ENCODE peak calls at places on chromosomes 1 and 21, in four cellular contexts. One of them, this sample, is unnamed. For H3K27me3, the result is how much of the 10 kb centered on the place peaks cover.

GRCh38 chr1:208149776-208150514 is 94.2 kb downstream of the PLXNA2 start:
- DNase-seq in H1: no peak
- DNase-seq in K562: no peak
- DNase-seq in HepG2: peak
- DNase-seq in this sample: no peak

GRCh38 chr1:52296345-52296744 is 69.7 kb downstream of the CC2D1B start:
- DNase-seq in HepG2: peak
- DNase-seq in K562: peak
- DNase-seq in H1: no peak
- DNase-seq in this sample: peak

GRCh38 chr1:246199086-246199485 is 308.0 kb downstream of the SMYD3 start:
- DNase-seq in H1: no peak
- DNase-seq in HepG2: no peak
- DNase-seq in K562: no peak
- DNase-seq in this sample: no peak

GRCh38 chr1:23475641-23476040 is 8.3 kb downstream of the ASAP3 start:
- DNase-seq in H1: no peak
- DNase-seq in K562: no peak
- DNase-seq in HepG2: no peak
- DNase-seq in this sample: no peak

GRCh38 chr1:27572679-27573426 is 31.1 kb downstream of the AHDC1 start:
- DNase-seq in HepG2: no peak
- DNase-seq in K562: peak
- DNase-seq in H1: no peak
- DNase-seq in this sample: no peak

GRCh38 chr1:206606867-206607266 is 5.4 kb downstream of the EIF2D start:
- DNase-seq in H1: no peak
- DNase-seq in HepG2: peak
- DNase-seq in K562: peak
- DNase-seq in this sample: no peak

GRCh38 chr1:8176279-8176678 is 141.6 kb upstream of the SLC45A1 start:
- DNase-seq in H1: no peak
- DNase-seq in K562: no peak
- DNase-seq in HepG2: no peak
- DNase-seq in this sample: no peak

GRCh38 chr1:165947797-165948455 is 120.5 kb downstream of the UCK2 start:
- DNase-seq in HepG2: no peak
- DNase-seq in K562: no peak
- DNase-seq in H1: no peak
- DNase-seq in this sample: no peak

GRCh38 chr1:184622136-184622823 is 132.4 kb downstream of the EDEM3 start:
- DNase-seq in HepG2: no peak
- DNase-seq in K562: no peak
- DNase-seq in H1: no peak
- DNase-seq in this sample: no peak

GRCh38 chr21:43332872-43333300 is 94.0 kb downstream of the SIK1 start:
- DNase-seq in HepG2: no peak
- DNase-seq in H1: no peak
- DNase-seq in K562: no peak
- DNase-seq in this sample: no peak

GRCh38 chr1:229383961-229384360 is 41.1 kb upstream of the CCSAP start:
- DNase-seq in K562: no peak
- DNase-seq in H1: no peak
- DNase-seq in HepG2: no peak
- DNase-seq in this sample: no peak

GRCh38 chr1:20739225-20739624 is 6.7 kb upstream of the SH2D5 start:
- DNase-seq in HepG2: no peak
- DNase-seq in K562: no peak
- DNase-seq in H1: no peak
- DNase-seq in this sample: no peak

GRCh38 chr21:25925936-25926335 is 191.2 kb downstream of the GABPA start:
- DNase-seq in HepG2: no peak
- DNase-seq in H1: no peak
- DNase-seq in K562: no peak
- DNase-seq in this sample: no peak

GRCh38 chr1:184801503-184801902 is 46.8 kb upstream of the EDEM3 start:
- DNase-seq in H1: no peak
- DNase-seq in K562: no peak
- DNase-seq in HepG2: no peak
- DNase-seq in this sample: no peak

GRCh38 chr1:15146971-15147376 is 6.6 kb upstream of the TMEM51 start:
- DNase-seq in H1: no peak
- DNase-seq in HepG2: no peak
- DNase-seq in K562: no peak
- DNase-seq in this sample: no peak

GRCh38 chr1:15146142-15146541 is 7.4 kb upstream of the TMEM51 start:
- DNase-seq in HepG2: no peak
- DNase-seq in H1: no peak
- DNase-seq in K562: no peak
- DNase-seq in this sample: no peak

GRCh38 chr1:15148975-15149374 is 4.6 kb upstream of the TMEM51 start:
- DNase-seq in HepG2: no peak
- DNase-seq in H1: no peak
- DNase-seq in K562: no peak
- DNase-seq in this sample: no peak

GRCh38 chr1:15148475-15148874 is 5.1 kb upstream of the TMEM51 start:
- DNase-seq in H1: no peak
- DNase-seq in K562: no peak
- DNase-seq in HepG2: no peak
- DNase-seq in this sample: no peak

DNA sequence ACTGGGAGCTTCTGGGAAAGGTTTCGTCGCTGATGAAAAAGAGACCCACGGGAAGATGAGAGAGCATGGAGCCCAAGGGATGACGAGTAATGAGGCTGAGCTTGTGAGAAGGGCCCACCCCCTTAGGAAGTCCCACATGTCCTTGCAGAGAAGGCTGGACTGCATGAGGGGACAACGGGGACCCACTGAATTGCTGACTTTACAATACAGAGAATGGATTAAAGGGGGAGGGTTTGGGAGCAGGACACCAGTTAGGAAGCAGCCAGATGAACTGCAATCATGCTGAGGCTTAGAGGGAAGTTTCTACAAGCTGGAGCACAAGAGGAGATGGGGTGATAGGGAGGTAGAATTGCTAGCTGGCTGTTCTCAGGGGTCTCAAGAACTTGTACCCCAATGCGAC is 5.5 kb upstream of the TMEM51 start:
- DNase-seq in HepG2: no peak
- DNase-seq in H1: no peak
- DNase-seq in K562: no peak
- DNase-seq in this sample: no peak
- H3K27me3 ChIP-seq in HepG2: under half
- H3K27me3 ChIP-seq in H1: under half
- H3K27me3 ChIP-seq in K562: under half
- H3K27me3 ChIP-seq in this sample: under half

GRCh38 chr1:119647228-119647733 is 785 bp downstream of the ZNF697 start:
- DNase-seq in HepG2: no peak
- DNase-seq in K562: no peak
- DNase-seq in H1: no peak
- DNase-seq in this sample: no peak

GRCh38 chr1:119651133-119651532 is 3.1 kb upstream of the ZNF697 start:
- DNase-seq in K562: no peak
- DNase-seq in HepG2: no peak
- DNase-seq in H1: no peak
- DNase-seq in this sample: no peak

GRCh38 chr1:119646521-119647227 is 1.4 kb downstream of the ZNF697 start:
- DNase-seq in H1: no peak
- DNase-seq in HepG2: no peak
- DNase-seq in K562: peak
- DNase-seq in this sample: no peak

GRCh38 chr1:119648620-119649004 is 546 bp upstream of the ZNF697 start:
- DNase-seq in HepG2: no peak
- DNase-seq in K562: peak
- DNase-seq in H1: no peak
- DNase-seq in this sample: no peak

GRCh38 chr1:119647734-119648619 is at the start of gene ZNF697:
- DNase-seq in H1: peak
- DNase-seq in K562: peak
- DNase-seq in HepG2: peak
- DNase-seq in this sample: peak
- H3K4me3 ChIP-seq in H1: peak
- H3K4me3 ChIP-seq in K562: peak
- H3K4me3 ChIP-seq in HepG2: peak
- H3K4me3 ChIP-seq in this sample: peak

DNA sequence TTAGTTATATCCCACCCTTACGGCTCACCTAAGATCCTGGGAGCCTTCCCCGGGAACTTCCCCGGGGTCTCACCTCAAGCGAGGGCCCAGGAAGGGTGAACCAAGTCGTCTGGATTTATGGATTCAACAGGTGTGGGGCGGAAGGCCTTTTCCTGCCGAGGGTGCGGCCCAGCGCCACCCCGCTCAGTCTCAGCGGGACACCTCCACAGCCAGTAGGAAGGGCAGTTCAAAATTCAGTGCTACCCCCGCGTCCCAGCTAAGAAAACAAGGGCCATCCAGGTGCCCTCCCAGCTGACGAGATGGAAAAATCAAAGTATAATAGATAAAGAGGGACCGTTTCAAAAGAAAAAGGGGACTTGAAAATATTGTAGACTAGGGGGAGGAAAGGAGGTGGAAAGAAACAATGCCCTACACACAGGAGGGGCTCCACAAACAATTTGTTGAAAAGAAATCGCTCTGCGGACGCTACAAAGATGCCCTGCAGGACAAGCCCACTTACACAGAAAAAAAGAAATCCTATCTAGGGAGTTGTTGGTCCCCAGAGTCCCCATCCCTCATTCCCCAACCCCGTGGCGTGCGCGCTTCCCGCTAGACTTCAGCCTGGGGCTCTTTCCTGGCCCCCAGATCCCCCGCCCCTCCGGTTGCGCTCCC is 1.3 kb downstream of the SLC2A1 start:
- DNase-seq in K562: no peak
- DNase-seq in HepG2: no peak
- DNase-seq in H1: no peak
- DNase-seq in this sample: no peak
- TF ChIP-seq HDAC6 in K562: no peak
- TF ChIP-seq HDAC6 in HepG2: no peak
- TF ChIP-seq HDAC6 in H1: no peak
- TF ChIP-seq HDAC6 in this sample: no peak

GRCh38 chr1:26132825-26133167 is 21.2 kb downstream of the PDIK1L start:
- DNase-seq in K562: no peak
- DNase-seq in HepG2: no peak
- DNase-seq in H1: peak
- DNase-seq in this sample: no peak

GRCh38 chr1:26130695-26131094 is 19.1 kb downstream of the PDIK1L start:
- DNase-seq in HepG2: no peak
- DNase-seq in H1: peak
- DNase-seq in K562: no peak
- DNase-seq in this sample: no peak

GRCh38 chr1:26129778-26130177 is 18.2 kb downstream of the PDIK1L start:
- DNase-seq in H1: no peak
- DNase-seq in HepG2: no peak
- DNase-seq in K562: no peak
- DNase-seq in this sample: no peak

GRCh38 chr1:26134466-26134865 is 22.8 kb downstream of the PDIK1L start:
- DNase-seq in K562: no peak
- DNase-seq in HepG2: no peak
- DNase-seq in H1: no peak
- DNase-seq in this sample: no peak

DNA sequence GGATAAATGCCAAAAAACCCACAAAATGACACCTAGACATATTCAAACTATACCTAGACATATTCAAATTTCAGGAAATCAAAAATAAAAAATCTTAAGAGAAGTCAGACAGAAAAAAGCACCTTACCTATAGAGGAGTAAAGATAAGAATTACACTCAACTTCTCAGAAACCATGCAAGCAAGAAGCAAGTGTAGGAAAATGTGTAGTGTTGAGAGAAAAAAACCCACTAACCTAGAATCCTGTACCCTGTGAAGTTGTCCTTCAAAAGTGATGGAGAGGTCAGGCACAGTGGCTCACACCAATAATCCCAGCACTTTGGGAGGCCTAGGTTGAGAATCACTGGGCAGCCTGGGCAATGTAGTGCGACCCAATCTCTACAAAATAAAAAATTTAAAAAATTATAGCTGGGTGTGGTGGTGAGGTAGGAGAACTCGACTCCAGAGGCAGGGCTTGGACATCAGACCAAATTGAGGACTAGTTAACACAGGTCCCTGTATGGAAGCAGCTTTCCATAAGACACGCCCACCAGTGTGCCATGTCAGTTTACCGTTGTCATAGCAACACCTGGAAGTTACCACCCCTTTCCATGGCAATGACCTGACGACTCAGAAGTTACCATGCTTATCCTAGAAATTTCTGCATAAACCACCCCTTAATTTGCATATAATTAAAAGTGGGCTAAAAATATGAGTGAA is 20.7 kb downstream of the PDIK1L start:
- DNase-seq in K562: no peak
- DNase-seq in H1: peak
- DNase-seq in HepG2: no peak
- DNase-seq in this sample: no peak
- H3K27me3 ChIP-seq in K562: under half
- H3K27me3 ChIP-seq in H1: under half
- H3K27me3 ChIP-seq in HepG2: under half
- H3K27me3 ChIP-seq in this sample: under half

GRCh38 chr1:56644064-56644940 is 812 bp upstream of the PRKAA2 start:
- DNase-seq in HepG2: peak
- DNase-seq in H1: no peak
- DNase-seq in K562: no peak
- DNase-seq in this sample: no peak

GRCh38 chr1:56643661-56644060 is 1.5 kb upstream of the PRKAA2 start:
- DNase-seq in K562: no peak
- DNase-seq in HepG2: peak
- DNase-seq in H1: no peak
- DNase-seq in this sample: no peak

GRCh38 chr1:56647106-56647505 is 2.0 kb downstream of the PRKAA2 start:
- DNase-seq in HepG2: no peak
- DNase-seq in H1: no peak
- DNase-seq in K562: no peak
- DNase-seq in this sample: no peak

GRCh38 chr1:56645663-56646330 is 683 bp downstream of the PRKAA2 start:
- DNase-seq in K562: no peak
- DNase-seq in HepG2: peak
- DNase-seq in H1: peak
- DNase-seq in this sample: no peak

DNA sequence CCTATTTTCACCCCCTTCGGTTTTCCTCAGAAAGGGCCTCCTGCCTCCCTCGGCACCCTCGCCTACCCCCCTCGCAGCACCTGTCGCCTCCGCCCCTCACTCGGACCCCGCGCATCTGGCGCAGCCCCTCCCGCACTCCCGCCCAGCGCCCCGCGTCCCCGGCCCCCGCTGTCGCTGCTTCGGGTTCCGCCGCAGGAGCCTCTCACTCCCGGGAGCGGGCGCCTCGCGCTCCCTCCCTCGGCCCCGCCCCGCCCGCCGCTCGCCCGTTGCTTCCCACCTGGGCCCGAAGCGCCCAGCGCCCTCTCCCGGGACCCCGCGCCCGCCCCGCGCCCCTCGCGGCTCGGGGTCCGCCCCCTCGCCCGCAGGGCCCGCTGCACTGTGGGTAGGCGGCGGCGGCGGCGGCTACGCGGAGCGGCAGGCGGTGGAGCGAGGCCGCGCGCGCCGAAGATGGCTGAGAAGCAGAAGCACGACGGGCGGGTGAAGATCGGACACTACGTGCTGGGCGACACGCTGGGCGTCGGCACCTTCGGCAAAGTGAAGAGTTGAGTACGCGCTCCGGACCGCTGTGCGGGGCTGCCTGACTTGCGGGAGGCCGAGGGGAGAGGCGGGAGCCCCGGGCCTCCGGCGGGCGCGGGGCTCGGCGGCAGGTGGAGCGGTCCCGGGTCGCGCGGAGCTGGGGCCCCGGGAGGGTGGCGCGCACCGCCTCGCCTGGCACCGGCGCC is at the start of gene PRKAA2:
- DNase-seq in K562: peak
- DNase-seq in H1: peak
- DNase-seq in HepG2: peak
- DNase-seq in this sample: no peak
- H3K4me3 ChIP-seq in K562: peak
- H3K4me3 ChIP-seq in H1: peak
- H3K4me3 ChIP-seq in HepG2: peak
- H3K4me3 ChIP-seq in this sample: no peak